ENCODE peak calls at places on chromosomes 7 and 10, in five cellular contexts. One of them, this sample, is unnamed. For H3K79me2, the result is how much of the 10 kb centered on the place peaks cover.

GRCh38 chr7:2894118-2894940 is 50.2 kb upstream of the GNA12 start:
- DNase-seq in MM.1S: peak
- DNase-seq in mammary epithelial cell: no peak
- DNase-seq in OCI-LY7: peak
- DNase-seq in HepG2: no peak
- DNase-seq in this sample: peak

GRCh38 chr10:5419466-5420094 is 7.2 kb downstream of the NET1 start:
- DNase-seq in MM.1S: no peak
- DNase-seq in mammary epithelial cell: peak
- DNase-seq in OCI-LY7: no peak
- DNase-seq in HepG2: no peak
- DNase-seq in this sample: no peak

GRCh38 chr10:86162696-86163400 is 203.7 kb downstream of the GRID1 start:
- DNase-seq in MM.1S: no peak
- DNase-seq in mammary epithelial cell: no peak
- DNase-seq in OCI-LY7: no peak
- DNase-seq in HepG2: no peak
- DNase-seq in this sample: no peak

GRCh38 chr7:3080106-3080505 is 36.4 kb upstream of the CARD11 start:
- DNase-seq in MM.1S: no peak
- DNase-seq in mammary epithelial cell: no peak
- DNase-seq in OCI-LY7: no peak
- DNase-seq in HepG2: no peak
- DNase-seq in this sample: no peak

GRCh38 chr10:1299041-1299726 is 243.0 kb downstream of the WDR37 start:
- DNase-seq in MM.1S: no peak
- DNase-seq in mammary epithelial cell: no peak
- DNase-seq in OCI-LY7: no peak
- DNase-seq in HepG2: no peak
- DNase-seq in this sample: no peak

GRCh38 chr10:42980553-42981357 is 96.1 kb upstream of the RET start:
- DNase-seq in MM.1S: no peak
- DNase-seq in mammary epithelial cell: no peak
- DNase-seq in OCI-LY7: no peak
- DNase-seq in HepG2: no peak
- DNase-seq in this sample: no peak

GRCh38 chr10:78432582-78432981 is 398.9 kb downstream of the RPS24 start:
- DNase-seq in MM.1S: no peak
- DNase-seq in mammary epithelial cell: no peak
- DNase-seq in OCI-LY7: peak
- DNase-seq in HepG2: peak
- DNase-seq in this sample: peak

GRCh38 chr7:105046414-105046813 is 32.4 kb downstream of the KMT2E start:
- DNase-seq in MM.1S: no peak
- DNase-seq in mammary epithelial cell: peak
- DNase-seq in OCI-LY7: no peak
- DNase-seq in HepG2: no peak
- DNase-seq in this sample: no peak

GRCh38 chr10:46223064-46223480 is 63.7 kb upstream of the ANTXRL start:
- DNase-seq in MM.1S: peak
- DNase-seq in mammary epithelial cell: no peak
- DNase-seq in OCI-LY7: peak
- DNase-seq in HepG2: no peak
- DNase-seq in this sample: peak

GRCh38 chr7:38775503-38775902 is 133.5 kb downstream of the VPS41 start:
- DNase-seq in MM.1S: no peak
- DNase-seq in mammary epithelial cell: no peak
- DNase-seq in OCI-LY7: no peak
- DNase-seq in HepG2: no peak
- DNase-seq in this sample: no peak

DNA sequence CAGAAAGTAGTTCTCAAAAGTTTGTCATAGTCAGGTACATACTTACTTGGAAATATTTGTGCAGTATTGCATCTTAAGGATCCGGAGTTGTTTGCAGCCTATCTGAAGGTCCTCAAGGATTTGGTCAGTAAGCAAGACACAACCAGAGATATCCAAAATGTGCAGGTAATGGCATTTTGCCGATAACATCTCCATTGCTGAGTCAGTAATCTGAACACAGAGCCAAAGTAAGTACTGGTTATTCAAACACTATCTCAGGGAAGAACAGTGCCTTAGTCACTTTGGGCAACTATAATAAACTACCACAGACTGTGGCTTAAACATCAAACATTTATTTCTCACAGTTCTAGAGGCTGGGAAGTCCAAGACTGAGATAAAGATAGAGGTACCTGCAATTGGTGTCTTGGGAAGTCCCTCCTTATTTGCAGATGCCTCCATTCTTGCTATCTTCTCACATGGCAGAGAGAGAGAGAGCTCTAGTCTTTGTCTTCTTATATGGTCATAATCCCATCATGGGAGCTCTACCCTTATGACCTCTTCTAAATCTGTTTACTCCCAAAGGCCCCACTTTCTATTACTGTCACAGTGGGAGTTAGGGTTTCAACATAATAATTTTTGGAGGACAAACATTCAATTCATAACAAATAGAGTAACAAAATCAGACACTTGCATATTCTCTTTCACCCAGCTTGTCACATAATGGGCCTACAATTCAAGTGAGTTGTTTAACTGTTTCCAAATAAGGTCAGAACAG is 73.4 kb downstream of the FAM185A start:
- DNase-seq in MM.1S: no peak
- DNase-seq in mammary epithelial cell: no peak
- DNase-seq in OCI-LY7: no peak
- DNase-seq in HepG2: no peak
- DNase-seq in this sample: no peak
- H3K79me2 ChIP-seq in MM.1S: under half
- H3K79me2 ChIP-seq in mammary epithelial cell: under half
- H3K79me2 ChIP-seq in OCI-LY7: under half
- H3K79me2 ChIP-seq in HepG2: under half
- H3K79me2 ChIP-seq in this sample: under half

DNA sequence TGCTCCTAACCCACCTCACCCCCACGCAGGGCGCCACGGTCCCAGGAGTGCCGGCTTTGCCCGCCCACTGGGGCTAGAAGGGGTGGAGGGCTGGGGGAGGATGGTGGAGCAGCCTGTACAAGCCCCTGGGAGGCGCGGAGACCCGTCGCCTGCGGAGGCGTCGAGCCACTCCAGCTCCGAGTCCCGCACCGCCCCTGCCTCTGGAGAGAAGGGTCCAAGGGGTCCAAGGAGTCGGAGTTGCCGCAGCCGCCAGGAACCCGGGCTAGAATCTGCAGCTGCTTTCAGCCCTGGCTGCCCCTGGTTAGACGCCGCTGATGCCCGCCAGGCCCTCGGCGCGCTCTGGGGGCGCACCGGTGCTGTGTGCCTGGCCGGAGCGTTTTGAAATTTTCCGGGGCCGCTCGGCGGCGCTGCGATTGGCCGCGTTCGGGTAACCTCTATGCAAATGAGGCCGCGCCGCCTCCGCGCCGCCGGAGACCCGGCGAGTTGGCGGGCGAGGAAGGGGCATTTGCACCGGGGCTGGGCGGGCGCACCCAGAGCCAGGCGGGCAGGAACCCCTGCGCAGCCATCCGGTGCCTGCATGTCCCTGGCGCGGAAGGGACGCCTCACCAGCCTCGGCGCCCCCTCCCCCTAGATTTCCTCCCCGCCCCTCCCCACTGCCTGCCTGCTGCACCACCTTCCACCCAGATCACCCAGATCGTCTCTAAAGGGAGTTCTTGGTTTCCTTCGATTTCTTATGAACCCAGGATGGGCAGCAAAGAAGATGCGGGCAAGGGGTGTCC is at the start of gene HMX2:
- DNase-seq in MM.1S: no peak
- DNase-seq in mammary epithelial cell: peak
- DNase-seq in OCI-LY7: peak
- DNase-seq in HepG2: peak
- DNase-seq in this sample: peak
- H3K4me3 ChIP-seq in MM.1S: no peak
- H3K4me3 ChIP-seq in mammary epithelial cell: no peak
- H3K4me3 ChIP-seq in OCI-LY7: peak
- H3K4me3 ChIP-seq in HepG2: peak
- H3K4me3 ChIP-seq in this sample: peak

GRCh38 chr10:32169556-32169955 is 113.3 kb upstream of the KIF5B start:
- DNase-seq in MM.1S: no peak
- DNase-seq in mammary epithelial cell: peak
- DNase-seq in OCI-LY7: no peak
- DNase-seq in HepG2: no peak
- DNase-seq in this sample: no peak
- H2AFZ ChIP-seq in MM.1S: no peak
- H2AFZ ChIP-seq in mammary epithelial cell: peak
- H2AFZ ChIP-seq in OCI-LY7: no peak
- H2AFZ ChIP-seq in HepG2: no peak
- H2AFZ ChIP-seq in this sample: no peak

GRCh38 chr7:75611557-75612178 is 119.5 kb downstream of the SPDYE5 start:
- DNase-seq in MM.1S: no peak
- DNase-seq in mammary epithelial cell: no peak
- DNase-seq in OCI-LY7: no peak
- DNase-seq in HepG2: peak
- DNase-seq in this sample: no peak
- H3K79me2 ChIP-seq in MM.1S: under half
- H3K79me2 ChIP-seq in mammary epithelial cell: under half
- H3K79me2 ChIP-seq in OCI-LY7: under half
- H3K79me2 ChIP-seq in HepG2: under half
- H3K79me2 ChIP-seq in this sample: under half

GRCh38 chr7:103993551-103993950 is 4.1 kb upstream of the RELN start:
- DNase-seq in MM.1S: no peak
- DNase-seq in mammary epithelial cell: no peak
- DNase-seq in OCI-LY7: no peak
- DNase-seq in HepG2: no peak
- DNase-seq in this sample: no peak
- H3K4me3 ChIP-seq in MM.1S: no peak
- H3K4me3 ChIP-seq in mammary epithelial cell: no peak
- H3K4me3 ChIP-seq in OCI-LY7: no peak
- H3K4me3 ChIP-seq in HepG2: no peak
- H3K4me3 ChIP-seq in this sample: no peak

DNA sequence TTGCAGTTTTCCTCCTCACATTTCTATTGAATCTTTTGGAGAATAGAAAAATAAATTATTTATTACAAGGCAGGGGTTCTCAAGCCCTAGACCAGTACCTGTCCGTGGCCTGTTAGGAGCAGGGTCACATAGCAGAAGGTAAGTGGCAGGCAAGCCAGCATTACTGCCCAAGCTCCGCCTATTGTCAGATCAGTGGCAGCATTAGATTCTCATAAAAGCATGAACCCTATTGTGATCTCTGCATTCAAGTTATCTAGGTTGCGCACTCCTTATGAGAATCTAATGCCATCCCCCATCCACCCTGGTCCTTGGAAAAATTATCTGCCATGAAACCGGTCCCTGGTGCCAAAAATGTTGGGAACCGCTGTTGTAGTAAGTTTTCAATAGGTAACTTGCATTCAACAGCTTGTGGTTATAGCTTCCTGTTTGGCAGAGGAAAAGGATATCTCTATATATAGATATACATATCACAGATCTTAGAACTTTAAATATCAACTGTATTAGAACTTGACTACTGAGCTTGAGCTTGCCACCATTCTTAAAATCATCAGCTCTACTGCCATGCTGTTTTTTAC is 165.1 kb downstream of the AHR start:
- DNase-seq in MM.1S: peak
- DNase-seq in mammary epithelial cell: no peak
- DNase-seq in OCI-LY7: no peak
- DNase-seq in HepG2: no peak
- DNase-seq in this sample: no peak
- H2AFZ ChIP-seq in MM.1S: no peak
- H2AFZ ChIP-seq in mammary epithelial cell: peak
- H2AFZ ChIP-seq in OCI-LY7: no peak
- H2AFZ ChIP-seq in HepG2: no peak
- H2AFZ ChIP-seq in this sample: peak